ENCODE peak calls at places on chromosomes 16 and 17, in seven cellular contexts. P is cardiac muscle cell; D is A549; T is CD8-positive, alpha-beta T cell; Y is BE2C; S is small intestine; I is GM23248. M is an unnamed sample.

GRCh38 chr17:18025596-18026407 is 13.2 kb downstream of the ATPAF2 start:
- DNase-seq in S (no peak), D (no peak), T (no peak), I (peak; percentile 94), P (no peak), Y (no peak), M (no peak)

GRCh38 chr16:56871172-56871593 is 6.2 kb downstream of the SLC12A3 start:
- DNase-seq in S (peak; percentile 41), D (no peak), I (peak; percentile 87), T (no peak), P (no peak), Y (peak; percentile 49), M (no peak)

GRCh38 chr17:69608808-69609494 is 194.5 kb downstream of the MAP2K6 start:
- DNase-seq in S (no peak), I (peak; percentile 95), T (no peak), Y (no peak), D (no peak), P (no peak), M (no peak)

GRCh38 chr16:23829454-23829853 is 6.3 kb upstream of the PRKCB start:
- DNase-seq in I (no peak), D (no peak), T (no peak), P (no peak), Y (no peak), S (no peak), M (no peak)

GRCh38 chr17:13646411-13646810 is 44.7 kb upstream of the HS3ST3A1 start:
- DNase-seq in T (no peak), P (no peak), I (peak; percentile 69), Y (no peak), D (no peak), S (no peak), M (no peak)

GRCh38 chr17:67477687-67478086 is 100.6 kb downstream of the PITPNC1 start:
- DNase-seq in S (peak; percentile 23), Y (no peak), T (peak; percentile 20), D (no peak), P (no peak), I (peak; percentile 85), M (no peak)

GRCh38 chr16:22728167-22728836 is 85.7 kb upstream of the HS3ST2 start:
- DNase-seq in D (no peak), I (no peak), S (no peak), T (no peak), P (no peak), Y (no peak), M (no peak)

GRCh38 chr17:6064855-6065254 is 5.3 kb upstream of the WSCD1 start:
- DNase-seq in Y (no peak), P (no peak), T (no peak), D (no peak), S (no peak), I (no peak), M (no peak)

GRCh38 chr17:79778504-79779087 is 648 bp downstream of the CBX2 start:
- DNase-seq in S (no peak), T (no peak), P (peak; percentile 58), Y (peak; percentile 65), D (no peak), I (no peak), M (no peak)

GRCh38 chr17:1197781-1198490 is 18.2 kb upstream of the ABR start:
- DNase-seq in D (no peak), S (peak; percentile 73), T (peak; percentile 61), P (no peak), Y (no peak), I (peak; percentile 13), M (peak; percentile 61)

GRCh38 chr17:67689534-67690177 is 28.1 kb upstream of the NOL11 start:
- DNase-seq in S (peak; percentile 59), T (peak; percentile 24), Y (peak; percentile 54), D (peak; percentile 85), I (peak; percentile 79), P (peak; percentile 79), M (no peak)

GRCh38 chr16:68436581-68436980 is 11.7 kb downstream of the SMPD3 start:
- DNase-seq in T (no peak), Y (no peak), P (no peak), S (peak; percentile 42), I (no peak), D (no peak), M (no peak)

GRCh38 chr16:28531777-28532744 is 6.7 kb downstream of the NUPR1 start:
- DNase-seq in S (peak; percentile 88), D (no peak), P (peak; percentile 56), T (no peak), Y (no peak), I (peak; percentile 39), M (no peak)

GRCh38 chr16:16169615-16170014 is 53.7 kb downstream of the ABCC6 start:
- DNase-seq in S (no peak), D (no peak), Y (no peak), I (no peak), P (no peak), T (no peak), M (no peak)

GRCh38 chr16:81600275-81600674 is 155.7 kb downstream of the CMIP start:
- DNase-seq in S (no peak), T (no peak), I (peak; percentile 71), D (no peak), Y (peak; percentile 55), P (peak; percentile 80), M (no peak)

GRCh38 chr17:5509482-5509881 is 23.1 kb downstream of the MIS12 start:
- DNase-seq in D (no peak), I (peak; percentile 46), Y (no peak), S (no peak), T (no peak), P (no peak), M (no peak)

GRCh38 chr17:16129844-16130243 is 85.5 kb downstream of the NCOR1 start:
- DNase-seq in D (no peak), S (no peak), I (no peak), T (no peak), P (no peak), Y (no peak), M (no peak)

GRCh38 chr17:40547785-40548478 is 17.3 kb downstream of the CCR7 start:
- DNase-seq in S (no peak), I (no peak), P (no peak), Y (no peak), D (no peak), T (no peak), M (no peak)

GRCh38 chr17:50271173-50271750 is 3.0 kb upstream of the TMEM92 start:
- DNase-seq in S (no peak), Y (no peak), T (no peak), I (peak; percentile 56), P (no peak), D (no peak), M (no peak)

GRCh38 chr17:65366102-65366844 is 195.2 kb downstream of the AXIN2 start:
- DNase-seq in T (no peak), S (no peak), I (no peak), P (no peak), D (no peak), Y (no peak), M (no peak)

GRCh38 chr17:48596000-48596734 is 2.6 kb upstream of the HOXB5 start:
- DNase-seq in P (no peak), S (no peak), T (no peak), I (no peak), Y (no peak), D (no peak), M (no peak)

GRCh38 chr16:9042943-9043680 is 48.3 kb upstream of the HAPSTR1 start:
- DNase-seq in D (no peak), S (no peak), T (no peak), P (no peak), Y (no peak), I (peak; percentile 92), M (no peak)
- H3K4me1 ChIP-seq in D (peaks cover 22% of the 10 kb centered on the region), S (no peaks in the 10 kb centered on the region), T (no peaks in the 10 kb centered on the region), P (no peaks in the 10 kb centered on the region), Y (peaks cover 8% of the 10 kb centered on the region), I (peaks cover 19% of the 10 kb centered on the region), M (peaks cover 12% of the 10 kb centered on the region)

DNA sequence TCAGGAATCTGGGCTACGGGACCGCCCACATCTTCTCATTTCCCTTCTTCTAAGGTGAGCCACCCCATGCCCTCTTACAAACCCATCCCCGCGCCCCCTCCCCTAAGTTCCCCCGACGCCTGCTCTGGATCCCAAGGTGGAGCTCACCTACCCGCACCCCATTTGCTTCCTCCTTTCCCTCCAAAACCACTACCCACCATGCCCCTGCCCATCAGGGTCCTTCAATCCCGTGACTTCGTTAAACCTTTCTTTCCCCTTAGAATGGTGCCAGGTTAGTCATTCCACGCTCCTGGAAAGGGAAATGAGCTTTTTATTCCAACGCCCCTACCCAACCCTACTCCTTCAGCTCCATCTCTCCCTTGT is 338 bp upstream of the MTMR4 start:
- DNase-seq in P (no peak), D (no peak), Y (no peak), T (no peak), S (no peak), I (peak; percentile 11), M (no peak)
- H3K4me1 ChIP-seq in P (peaks cover 13% of the 10 kb centered on the region), D (peaks cover 15% of the 10 kb centered on the region), Y (peaks cover 3% of the 10 kb centered on the region), T (peaks cover 40% of the 10 kb centered on the region), S (no peaks in the 10 kb centered on the region), I (peaks cover 5% of the 10 kb centered on the region), M (peaks cover 63% of the 10 kb centered on the region)

GRCh38 chr17:27242951-27243350 is 51.0 kb upstream of the WSB1 start:
- DNase-seq in Y (no peak), P (no peak), T (no peak), D (no peak), S (no peak), I (no peak), M (no peak)

GRCh38 chr17:27244019-27244418 is 49.9 kb upstream of the WSB1 start:
- DNase-seq in I (no peak), T (no peak), Y (no peak), D (no peak), P (no peak), S (no peak), M (no peak)

GRCh38 chr17:27246537-27246936 is 47.4 kb upstream of the WSB1 start:
- DNase-seq in T (no peak), I (no peak), S (no peak), P (no peak), D (no peak), Y (no peak), M (no peak)

GRCh38 chr17:27245230-27245696 is 48.7 kb upstream of the WSB1 start:
- DNase-seq in P (peak; percentile 73), Y (peak; percentile 76), D (peak; percentile 95), T (peak; percentile 23), I (peak; percentile 95), S (peak; percentile 64), M (peak; percentile 48)

DNA sequence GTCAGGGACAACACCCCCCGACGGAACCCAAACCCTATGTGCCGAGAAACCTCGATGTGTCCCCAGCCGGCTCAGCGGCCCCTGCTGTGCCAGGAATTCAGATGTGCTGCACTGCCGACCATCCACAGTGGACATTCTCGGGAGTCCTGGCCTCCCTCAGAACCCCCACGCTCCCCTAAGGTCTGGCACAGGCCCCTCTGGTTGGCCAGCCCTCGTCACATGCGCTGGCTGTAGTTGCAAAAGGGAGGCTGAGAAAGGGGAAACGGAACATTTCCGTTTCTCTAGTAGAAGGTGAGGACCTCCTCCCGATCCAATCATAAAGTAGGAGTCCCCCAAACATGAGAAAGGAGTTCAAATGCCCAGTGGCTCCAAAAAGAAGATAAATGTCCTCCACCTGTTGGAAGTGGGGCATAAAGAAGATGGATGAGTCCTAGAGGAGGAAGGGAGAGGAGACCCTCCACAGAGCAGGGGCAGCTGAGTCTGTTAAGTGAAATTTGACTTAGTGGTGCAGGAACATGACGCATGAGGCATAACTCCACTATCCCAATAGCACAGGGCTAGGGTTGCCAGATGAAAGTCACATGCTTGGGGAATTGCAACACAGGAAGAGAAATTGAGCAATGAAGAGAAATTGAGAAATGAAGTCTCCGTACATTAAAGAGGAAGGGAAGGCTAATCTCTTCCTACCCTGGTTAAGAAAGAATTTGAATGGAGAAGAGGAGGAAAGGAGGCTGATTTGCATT is 49.3 kb upstream of the WSB1 start:
- DNase-seq in Y (no peak), D (no peak), I (peak; percentile 94), P (no peak), T (no peak), S (peak; percentile 30), M (no peak)
- H3K4me1 ChIP-seq in Y (no peaks in the 10 kb centered on the region), D (peaks cover 61% of the 10 kb centered on the region), I (peaks cover 20% of the 10 kb centered on the region), P (no peaks in the 10 kb centered on the region), T (no peaks in the 10 kb centered on the region), S (no peaks in the 10 kb centered on the region), M (peaks cover 43% of the 10 kb centered on the region)

GRCh38 chr17:38877130-38877851 is 7.4 kb downstream of the LASP1 start:
- DNase-seq in Y (no peak), D (no peak), T (no peak), I (no peak), P (no peak), S (no peak), M (no peak)
- H3K4me1 ChIP-seq in Y (peaks cover 11% of the 10 kb centered on the region), D (peaks cover 100% of the 10 kb centered on the region), T (peaks cover 91% of the 10 kb centered on the region), I (peaks cover 83% of the 10 kb centered on the region), P (peaks cover 42% of the 10 kb centered on the region), S (peaks cover 29% of the 10 kb centered on the region), M (peaks cover 100% of the 10 kb centered on the region)